ENCODE peak calls at places on chromosomes 7 and 10, in five cellular contexts. A is mesenchymal stem cell, H is GM12878, C is lung, M is upper lobe of left lung. L is an unnamed sample.
A peak's percentile ranks its signal among the peaks of the same experiment; 100 is the strongest.

GRCh38 chr10:62037890-62038608 is 136.6 kb downstream of the ARID5B start:
- DNase-seq in A (no peak), H (no peak), C (no peak), M (no peak), L (no peak)

GRCh38 chr10:18793951-18794350 is 134.7 kb downstream of the ARL5B start:
- DNase-seq in A (no peak), H (no peak), C (no peak), M (no peak), L (peak; percentile 13)

GRCh38 chr7:51224811-51225581 is 91.6 kb downstream of the COBL start:
- DNase-seq in A (no peak), H (no peak), C (peak; percentile 61), M (peak; percentile 79), L (no peak)

GRCh38 chr7:149125189-149125863 is 798 bp downstream of the ZNF425 start:
- DNase-seq in A (no peak), H (no peak), C (peak; percentile 29), M (no peak), L (no peak)

GRCh38 chr10:79178614-79179403 is 110.0 kb downstream of the ZMIZ1 start:
- DNase-seq in A (peak; percentile 87), H (no peak), C (no peak), M (no peak), L (peak; percentile 91)

GRCh38 chr7:114148779-114149178 is 230.0 kb upstream of the PPP1R3A start:
- DNase-seq in A (no peak), H (no peak), C (no peak), M (no peak), L (no peak)

GRCh38 chr7:133562617-133563016 is 309.7 kb downstream of the EXOC4 start:
- DNase-seq in A (no peak), H (no peak), C (no peak), M (no peak), L (peak; percentile 80)

GRCh38 chr7:92674379-92674778 is 84.2 kb upstream of the FAM133B start:
- DNase-seq in A (no peak), H (no peak), C (no peak), M (no peak), L (no peak)

GRCh38 chr10:128722947-128723346 is 596.7 kb upstream of the MKI67 start:
- DNase-seq in A (no peak), H (no peak), C (no peak), M (no peak), L (no peak)

GRCh38 chr7:74400420-74401136 is 53.1 kb upstream of the GTF2IRD1 start:
- DNase-seq in A (no peak), H (no peak), C (no peak), M (no peak), L (no peak)

GRCh38 chr10:81874878-81875679 is at the start of gene NRG3:
- DNase-seq in A (no peak), H (no peak), C (no peak), M (no peak), L (no peak)

GRCh38 chr10:44478040-44478439 is 93.1 kb upstream of the CXCL12 start:
- DNase-seq in A (no peak), H (no peak), C (no peak), M (no peak), L (peak; percentile 74)

GRCh38 chr10:24313233-24313632 is 104.3 kb downstream of the KIAA1217 start:
- DNase-seq in A (no peak), H (no peak), C (no peak), M (no peak), L (no peak)

GRCh38 chr7:22093003-22093402 is 147.3 kb upstream of the CDCA7L start:
- DNase-seq in A (no peak), H (no peak), C (no peak), M (no peak), L (peak; percentile 55)

GRCh38 chr10:21499910-21500577 is 25.4 kb downstream of the SKIDA1 start:
- DNase-seq in A (peak; percentile 61), H (no peak), C (no peak), M (no peak), L (no peak)

GRCh38 chr7:31788891-31789680 is 102.1 kb downstream of the PPP1R17 start:
- DNase-seq in A (no peak), H (no peak), C (no peak), M (no peak), L (peak; percentile 71)

GRCh38 chr7:40595832-40596231 is 461.0 kb downstream of the SUGCT start:
- DNase-seq in A (no peak), H (no peak), C (no peak), M (no peak), L (no peak)

GRCh38 chr7:28960071-28960840 is 2.1 kb upstream of the TRIL start:
- DNase-seq in A (no peak), H (no peak), C (no peak), M (no peak), L (no peak)

GRCh38 chr10:43249962-43250624 is 16.8 kb downstream of the RASGEF1A start:
- DNase-seq in A (no peak), H (no peak), C (no peak), M (peak; percentile 15), L (no peak)

GRCh38 chr10:121828045-121828444 is 99.8 kb downstream of the ATE1 start:
- DNase-seq in A (no peak), H (no peak), C (no peak), M (no peak), L (no peak)

GRCh38 chr7:140062118-140062527 is 628 bp downstream of the PARP12 start:
- DNase-seq in A (peak; percentile 21), H (no peak), C (peak; percentile 41), M (peak; percentile 33), L (no peak)

GRCh38 chr10:113820507-113820906 is 33.4 kb downstream of the DCLRE1A start:
- DNase-seq in A (no peak), H (no peak), C (no peak), M (no peak), L (no peak)

GRCh38 chr7:151428393-151429231 is 11.3 kb downstream of the CRYGN start:
- DNase-seq in A (peak; percentile 88), H (no peak), C (no peak), M (no peak), L (peak; percentile 96)

GRCh38 chr7:2170576-2171521 is 61.9 kb downstream of the MAD1L1 start:
- DNase-seq in A (no peak), H (no peak), C (no peak), M (no peak), L (no peak)

GRCh38 chr10:21860718-21861117 is 142.8 kb downstream of the DNAJC1 start:
- DNase-seq in A (peak; percentile 11), H (peak; percentile 3), C (no peak), M (no peak), L (peak; percentile 92)

GRCh38 chr7:80478683-80479082 is 33.2 kb downstream of the GNAT3 start:
- DNase-seq in A (peak; percentile 40), H (no peak), C (no peak), M (no peak), L (peak; percentile 69)

GRCh38 chr7:29196971-29197370 is 2.4 kb downstream of the CHN2 start:
- DNase-seq in A (no peak), H (no peak), C (no peak), M (no peak), L (no peak)

GRCh38 chr10:12381536-12382156 is 32.3 kb downstream of the CAMK1D start:
- DNase-seq in A (no peak), H (no peak), C (no peak), M (no peak), L (no peak)

GRCh38 chr10:104337527-104337984 is 709 bp downstream of the ITPRIP start:
- DNase-seq in A (no peak), H (no peak), C (no peak), M (peak; percentile 69), L (no peak)

GRCh38 chr7:157690058-157690832 is 353.4 kb downstream of the DNAJB6 start:
- DNase-seq in A (no peak), H (no peak), C (no peak), M (peak; percentile 12), L (peak; percentile 54)

GRCh38 chr10:116211682-116212081 is 61.3 kb downstream of the GFRA1 start:
- DNase-seq in A (peak; percentile 94), H (no peak), C (no peak), M (no peak), L (peak; percentile 90)

GRCh38 chr10:116210588-116211346 is 62.2 kb downstream of the GFRA1 start:
- DNase-seq in A (peak; percentile 4), H (no peak), C (no peak), M (no peak), L (peak; percentile 26)

GRCh38 chr10:116212756-116213155 is 60.2 kb downstream of the GFRA1 start:
- DNase-seq in A (no peak), H (no peak), C (no peak), M (no peak), L (no peak)

GRCh38 chr10:116216676-116217075 is 56.3 kb downstream of the GFRA1 start:
- DNase-seq in A (no peak), H (no peak), C (no peak), M (no peak), L (no peak)

GRCh38 chr10:116215651-116216050 is 57.4 kb downstream of the GFRA1 start:
- DNase-seq in A (no peak), H (no peak), C (no peak), M (no peak), L (no peak)
- H3K27ac ChIP-seq in A (no peak overlapping the region), H (no peak overlapping the region), C (no peak overlapping the region), M (no peak overlapping the region), L (no peak overlapping the region)

GRCh38 chr10:4736183-4736582 is 89.8 kb upstream of the AKR1E2 start:
- DNase-seq in A (no peak), H (no peak), C (no peak), M (no peak), L (no peak)

GRCh38 chr10:4736608-4737007 is 89.4 kb upstream of the AKR1E2 start:
- DNase-seq in A (no peak), H (no peak), C (no peak), M (no peak), L (no peak)

GRCh38 chr10:4740471-4740870 is 85.5 kb upstream of the AKR1E2 start:
- DNase-seq in A (peak; percentile 51), H (no peak), C (no peak), M (no peak), L (no peak)
- H3K27ac ChIP-seq in A (no peak overlapping the region), H (no peak overlapping the region), C (no peak overlapping the region), M (no peak overlapping the region), L (no peak overlapping the region)

DNA sequence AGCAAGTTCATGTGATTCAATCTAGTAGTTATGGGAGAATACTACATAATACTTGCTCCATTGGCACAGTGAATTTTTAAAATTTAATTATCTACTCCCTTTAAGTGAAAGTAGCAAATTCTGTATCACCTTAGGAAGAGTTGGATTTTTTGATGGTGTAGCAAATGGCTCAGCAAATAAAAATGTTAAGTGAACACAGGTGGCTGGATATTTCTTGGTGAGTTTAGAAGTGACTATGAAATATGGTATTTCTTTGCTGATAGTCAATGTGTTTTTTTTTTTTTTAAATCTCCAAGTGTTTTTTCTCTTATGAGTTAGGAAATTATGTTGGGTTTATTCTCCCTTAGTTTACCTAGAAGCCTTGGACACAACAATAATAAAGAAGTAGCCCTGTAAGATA is 67.8 kb downstream of the CREM start:
- DNase-seq in A (no peak), H (no peak), C (no peak), M (no peak), L (peak; percentile 43)
- H3K27ac ChIP-seq in A (no peak overlapping the region), H (no peak overlapping the region), C (no peak overlapping the region), M (no peak overlapping the region), L (no peak overlapping the region)

DNA sequence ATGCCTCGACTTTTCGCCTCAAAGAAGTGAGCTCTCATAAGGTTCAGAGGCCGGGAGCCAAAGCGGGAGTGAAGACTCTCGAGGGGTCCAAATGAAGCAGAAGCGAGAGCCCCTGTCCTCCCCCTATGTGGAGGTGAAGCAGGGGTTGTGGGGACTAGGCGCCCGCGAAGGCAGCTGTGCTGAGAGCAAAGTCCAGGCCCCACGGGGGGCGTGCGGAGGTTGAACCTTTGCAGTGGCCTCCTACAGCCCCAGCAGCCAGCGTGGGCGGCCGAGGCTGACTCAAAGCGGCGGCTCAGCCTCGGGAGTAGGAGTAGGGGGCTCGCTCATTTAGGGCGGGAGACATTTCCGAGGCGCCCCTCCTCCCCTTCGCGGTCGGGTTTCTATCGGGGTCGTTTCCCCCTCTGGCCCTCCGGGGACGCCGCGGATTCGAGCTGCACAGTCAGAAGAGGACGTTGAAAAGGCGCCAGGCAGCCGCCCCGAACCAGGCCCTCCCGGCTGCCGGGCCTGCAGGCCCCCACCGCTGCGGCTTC is 548 bp upstream of the ADD3 start:
- DNase-seq in A (no peak), H (no peak), C (peak; percentile 36), M (peak; percentile 44), L (no peak)
- H3K27ac ChIP-seq in A (peak overlapping the region; percentile 87), H (no peak overlapping the region), C (peak overlapping the region; percentile 94), M (peak overlapping the region; percentile 93), L (peak overlapping the region; percentile 96)

L was measured in astrocyte.